ENCODE peak calls at places on chromosome 4, in four cellular contexts. U is heart right ventricle, D is RWPE1, J is right lobe of liver. H is an unnamed sample.

GRCh38 chr4:102678107-102678506 is 82.7 kb downstream of the MANBA start:
- DNase-seq in U (no peak), D (no peak), J (no peak), H (no peak)

GRCh38 chr4:102823897-102824296 is 3.5 kb downstream of the UBE2D3 start:
- DNase-seq in U (no peak), J (no peak), D (no peak), H (no peak)

GRCh38 chr4:141132689-141133145 is 552 bp downstream of the RNF150 start:
- DNase-seq in D (peak; percentile 15), J (peak; percentile 46), U (peak; percentile 53), H (peak; percentile 61)

GRCh38 chr4:80540785-80541469 is 205.4 kb downstream of the CFAP299 start:
- DNase-seq in D (no peak), J (no peak), U (no peak), H (no peak)

GRCh38 chr4:76016383-76016782 is 6.9 kb downstream of the CXCL10 start:
- DNase-seq in J (no peak), D (no peak), U (no peak), H (no peak)

GRCh38 chr4:7323872-7324650 is 110.7 kb downstream of the PSAPL1 start:
- DNase-seq in D (no peak), U (no peak), J (peak; percentile 36), H (no peak)

GRCh38 chr4:1676605-1677525 is 7.2 kb downstream of the FAM53A start:
- DNase-seq in U (no peak), D (no peak), J (peak; percentile 43), H (no peak)

GRCh38 chr4:157217708-157218107 is 2.8 kb upstream of the GRIA2 start:
- DNase-seq in J (no peak), U (no peak), D (no peak), H (no peak)

GRCh38 chr4:85720736-85721135 is 245.8 kb downstream of the ARHGAP24 start:
- DNase-seq in D (peak; percentile 54), J (no peak), U (no peak), H (no peak)

GRCh38 chr4:89245459-89245858 is 62.1 kb downstream of the GPRIN3 start:
- DNase-seq in U (no peak), J (no peak), D (no peak), H (peak; percentile 8)

GRCh38 chr4:186628058-186628711 is 72.8 kb upstream of the MTNR1A start:
- DNase-seq in J (no peak), U (no peak), D (no peak), H (no peak)

GRCh38 chr4:78308517-78308916 is 243.1 kb upstream of the ANXA3 start:
- DNase-seq in U (no peak), D (no peak), J (no peak), H (no peak)

GRCh38 chr4:156456830-156457229 is 503.2 kb upstream of the CTSO start:
- DNase-seq in J (no peak), D (no peak), U (no peak), H (no peak)

GRCh38 chr4:24858550-24858949 is 54.3 kb downstream of the CCDC149 start:
- DNase-seq in U (no peak), D (no peak), J (no peak), H (no peak)

GRCh38 chr4:13126976-13127910 is 356.9 kb downstream of the RAB28 start:
- DNase-seq in U (no peak), J (no peak), D (no peak), H (peak; percentile 56)

GRCh38 chr4:2933566-2934076 is 29.6 kb downstream of the NOP14 start:
- DNase-seq in U (no peak), D (no peak), J (peak; percentile 66), H (no peak)

GRCh38 chr4:69078852-69079251 is 17.4 kb upstream of the UGT2B7 start:
- DNase-seq in D (no peak), J (no peak), U (no peak), H (no peak)

GRCh38 chr4:98181815-98182214 is 38.5 kb upstream of the STPG2 start:
- DNase-seq in J (no peak), D (peak; percentile 49), U (no peak), H (no peak)

GRCh38 chr4:76799718-76800117 is 98.2 kb downstream of the SOWAHB start:
- DNase-seq in D (no peak), J (no peak), U (no peak), H (no peak)

GRCh38 chr4:153987291-153987690 is 198.4 kb upstream of the SFRP2 start:
- DNase-seq in D (no peak), J (no peak), U (no peak), H (no peak)

GRCh38 chr4:7559741-7560376 is 125.1 kb upstream of the PSAPL1 start:
- DNase-seq in J (peak; percentile 82), D (no peak), U (no peak), H (no peak)

GRCh38 chr4:187814737-187815465 is 180.7 kb upstream of the ZFP42 start:
- DNase-seq in U (no peak), D (peak; percentile 24), J (no peak), H (peak; percentile 27)

GRCh38 chr4:68582339-68582717 is 6.2 kb upstream of the UGT2B17 start:
- DNase-seq in U (no peak), J (peak; percentile 72), D (no peak), H (no peak)

GRCh38 chr4:156962551-156962974 is 9.0 kb downstream of the PDGFC start:
- DNase-seq in U (no peak), J (no peak), D (no peak), H (no peak)

GRCh38 chr4:86497980-86498379 is 96.1 kb upstream of the PTPN13 start:
- DNase-seq in U (peak; percentile 6), J (no peak), D (no peak), H (peak; percentile 6)

GRCh38 chr4:159864337-159864736 is 761.5 kb downstream of the RAPGEF2 start:
- DNase-seq in D (no peak), U (no peak), J (no peak), H (no peak)

GRCh38 chr4:166153539-166153938 is 280.5 kb downstream of the TLL1 start:
- DNase-seq in D (no peak), U (no peak), J (no peak), H (no peak)

GRCh38 chr4:142663828-142664227 is 182.3 kb downstream of the INPP4B start:
- DNase-seq in D (no peak), J (no peak), U (no peak), H (no peak)

GRCh38 chr4:108171541-108172230 is 3.0 kb upstream of the LEF1 start:
- DNase-seq in D (no peak), J (no peak), U (no peak), H (no peak)

GRCh38 chr4:86935833-86936721 is 1.3 kb downstream of the AFF1 start:
- DNase-seq in U (peak; percentile 55), D (peak; percentile 91), J (peak; percentile 72), H (peak; percentile 53)

GRCh38 chr4:54998991-54999390 is 126.4 kb downstream of the KDR start:
- DNase-seq in J (no peak), D (no peak), U (no peak), H (no peak)
- TF ChIP-seq CTCF in J (peak; percentile 25), D (peak; percentile 30), U (peak; percentile 71), H (peak; percentile 21)

DNA sequence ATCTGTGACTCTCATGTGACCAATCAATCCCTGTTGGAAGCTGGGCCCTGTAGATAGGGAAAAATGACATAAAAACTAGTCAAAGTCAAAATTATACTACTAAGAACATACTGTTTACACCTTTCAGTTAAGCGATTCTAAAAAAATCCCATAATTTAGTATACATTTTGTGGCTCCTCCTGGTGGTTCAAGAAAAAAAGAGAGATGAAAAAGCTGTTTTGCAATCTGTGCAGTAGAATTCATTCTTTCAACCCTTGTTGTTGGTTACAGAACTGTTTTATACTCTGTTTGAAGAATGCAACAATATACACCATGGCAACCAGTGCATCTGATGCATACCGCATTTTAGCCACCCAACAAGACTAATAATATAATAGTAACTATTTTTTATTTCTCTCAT is 66.8 kb upstream of the ANK2 start:
- DNase-seq in D (no peak), U (no peak), J (no peak), H (no peak)
- TF ChIP-seq CTCF in D (no peak), U (no peak), J (no peak), H (no peak)

GRCh38 chr4:138216272-138216867 is 25.8 kb downstream of the SLC7A11 start:
- DNase-seq in D (no peak), U (no peak), J (no peak), H (no peak)
- TF ChIP-seq CTCF in D (no peak), U (no peak), J (no peak), H (no peak)

GRCh38 chr4:178395798-178396197 is 953.6 kb upstream of the AGA start:
- DNase-seq in J (no peak), D (no peak), U (no peak), H (no peak)
- TF ChIP-seq CTCF in J (peak; percentile 24), D (no peak), U (no peak), H (no peak)

H was measured in thyroid gland.